ENCODE peak calls at places on chromosomes 1 and 21, in seven cellular contexts. G, K, O, X, J, R and E are unnamed samples.
A peak's percentile ranks its signal among the peaks of the same experiment; 100 is the strongest.

GRCh38 chr1:208045410-208046252 is 134.7 kb upstream of the CD34 start:
- DNase-seq in R (no peak), K (no peak), X (no peak), G (peak; percentile 52), J (no peak), O (no peak), E (no peak)

GRCh38 chr1:16028237-16029002 is 6.6 kb downstream of the CLCNKA start:
- DNase-seq in O (no peak), R (no peak), K (no peak), J (no peak), G (no peak), X (no peak), E (no peak)

GRCh38 chr1:195345149-195345548 is 1263.1 kb downstream of the KCNT2 start:
- DNase-seq in K (no peak), O (peak; percentile 16), X (peak; percentile 61), J (no peak), G (no peak), R (no peak), E (no peak)

GRCh38 chr1:8238141-8239038 is 79.5 kb upstream of the SLC45A1 start:
- DNase-seq in X (no peak), R (no peak), G (peak; percentile 58), K (no peak), J (no peak), O (peak; percentile 40), E (peak; percentile 99)

GRCh38 chr1:66583021-66583420 is 49.1 kb downstream of the SGIP1 start:
- DNase-seq in X (no peak), K (no peak), J (no peak), R (no peak), O (no peak), G (no peak), E (peak; percentile 47)

GRCh38 chr1:150535511-150536281 is 13.5 kb upstream of the ADAMTSL4 start:
- DNase-seq in G (no peak), R (no peak), X (no peak), J (no peak), K (no peak), O (no peak), E (peak; percentile 60)

GRCh38 chr21:35178812-35179211 is 129.7 kb upstream of the RUNX1 start:
- DNase-seq in X (no peak), J (no peak), O (no peak), K (no peak), G (no peak), R (no peak), E (peak; percentile 79)

GRCh38 chr1:151062738-151063371 is 2.7 kb downstream of the MLLT11 start:
- DNase-seq in J (peak; percentile 74), G (peak; percentile 63), X (no peak), K (peak; percentile 48), R (no peak), O (no peak), E (peak; percentile 94)

GRCh38 chr1:31198591-31198990 is 41.1 kb downstream of the NKAIN1 start:
- DNase-seq in X (no peak), K (no peak), R (no peak), J (no peak), O (no peak), G (no peak), E (no peak)

GRCh38 chr1:218351617-218352438 is 6.7 kb downstream of the TGFB2 start:
- DNase-seq in O (no peak), X (peak; percentile 48), J (peak; percentile 33), R (no peak), G (no peak), K (peak; percentile 52), E (peak; percentile 66)

GRCh38 chr21:39863111-39863510 is 4.1 kb upstream of the PCP4 start:
- DNase-seq in X (no peak), G (no peak), R (no peak), O (no peak), K (no peak), J (no peak), E (no peak)

GRCh38 chr1:238340989-238341388 is 450.3 kb upstream of the ZP4 start:
- DNase-seq in X (no peak), R (no peak), G (no peak), K (no peak), O (no peak), J (no peak), E (no peak)

GRCh38 chr1:53530550-53530949 is 71.4 kb downstream of the DMRTB1 start:
- DNase-seq in X (no peak), J (no peak), K (no peak), O (no peak), G (no peak), R (no peak), E (no peak)

GRCh38 chr1:218459878-218460277 is 114.7 kb downstream of the TGFB2 start:
- DNase-seq in X (peak; percentile 45), J (peak; percentile 28), K (peak; percentile 14), O (peak; percentile 9), R (no peak), G (peak; percentile 78), E (peak; percentile 84)

GRCh38 chr1:177592624-177593023 is 377.2 kb downstream of the SEC16B start:
- DNase-seq in J (no peak), X (no peak), G (no peak), O (no peak), R (no peak), K (no peak), E (no peak)

GRCh38 chr1:25692560-25692959 is 76.0 kb downstream of the MAN1C1 start:
- DNase-seq in O (no peak), R (no peak), G (peak; percentile 25), K (peak; percentile 73), X (peak; percentile 72), J (peak; percentile 70), E (no peak)

GRCh38 chr1:205064301-205064700 is 20.0 kb downstream of the TMEM81 start:
- DNase-seq in J (no peak), O (no peak), R (no peak), G (no peak), K (no peak), X (no peak), E (no peak)

GRCh38 chr1:165444897-165445370 is at the start of gene RXRG:
- DNase-seq in R (no peak), J (no peak), K (peak; percentile 48), G (no peak), O (no peak), X (peak; percentile 57), E (peak; percentile 0)

GRCh38 chr1:167617100-167617949 is 12.7 kb upstream of the RCSD1 start:
- DNase-seq in G (no peak), O (no peak), J (peak; percentile 78), K (no peak), R (peak; percentile 74), X (no peak), E (peak; percentile 7)

GRCh38 chr1:38735651-38736161 is 123.9 kb downstream of the RRAGC start:
- DNase-seq in K (no peak), J (no peak), R (no peak), G (no peak), O (no peak), X (no peak), E (peak; percentile 81)

GRCh38 chr1:161721738-161722343 is 497 bp downstream of the FCRLB start:
- DNase-seq in J (peak; percentile 80), R (no peak), K (no peak), X (no peak), G (peak; percentile 30), O (no peak), E (peak; percentile 92)

GRCh38 chr1:65541161-65541560 is 120.7 kb downstream of the LEPR start:
- DNase-seq in J (no peak), K (no peak), R (no peak), G (no peak), X (no peak), O (no peak), E (no peak)

GRCh38 chr21:27649323-27649722 is 682.4 kb upstream of the ADAMTS5 start:
- DNase-seq in X (no peak), R (no peak), O (no peak), K (no peak), G (no peak), J (no peak), E (peak; percentile 97)

GRCh38 chr1:107139833-107140702 is 771 bp upstream of the NTNG1 start:
- DNase-seq in X (peak; percentile 75), K (peak; percentile 65), G (no peak), J (no peak), R (no peak), O (no peak), E (peak; percentile 36)

GRCh38 chr1:1040004-1040991 is 20.4 kb downstream of the AGRN start:
- DNase-seq in X (peak; percentile 76), J (peak; percentile 99), G (no peak), K (peak; percentile 98), O (no peak), R (no peak), E (peak; percentile 85)
- TF ChIP-seq USF2 in X (no peak), J (no peak), G (no peak), K (no peak), O (no peak), R (no peak), E (no peak)

GRCh38 chr1:115306146-115306545 is 31.9 kb downstream of the NGF start:
- DNase-seq in O (no peak), K (no peak), X (no peak), R (no peak), G (no peak), J (no peak), E (peak; percentile 38)
- H3K27ac ChIP-seq in O (no peak overlapping the region), K (no peak overlapping the region), X (no peak overlapping the region), R (no peak overlapping the region), G (no peak overlapping the region), J (no peak overlapping the region), E (no peak overlapping the region)

DNA sequence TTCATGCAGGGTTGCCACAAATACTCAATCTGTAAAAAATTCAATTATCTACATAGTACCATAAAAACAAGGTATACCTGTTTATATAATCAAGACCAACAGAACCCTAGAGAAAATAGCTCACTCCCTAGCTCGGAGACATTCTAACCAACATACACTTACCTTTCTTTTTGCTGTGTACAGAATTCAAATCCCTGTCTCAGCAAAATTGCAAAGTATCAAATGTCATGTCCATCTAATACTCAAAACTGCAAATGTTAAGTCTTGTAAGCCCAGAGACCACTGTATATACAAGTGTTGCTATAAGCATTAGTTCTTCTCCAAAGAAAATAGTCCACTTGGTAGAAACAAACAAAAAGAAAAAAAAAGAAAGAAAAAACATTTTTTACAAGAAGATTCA is 16.2 kb upstream of the SELE start:
- DNase-seq in O (no peak), G (no peak), X (no peak), J (no peak), R (no peak), K (no peak), E (no peak)
- TF ChIP-seq USF2 in O (no peak), G (no peak), X (no peak), J (no peak), R (no peak), K (no peak), E (no peak)

GRCh38 chr21:42032266-42032665 is 22.1 kb upstream of the ZBTB21 start:
- DNase-seq in X (no peak), O (no peak), J (no peak), R (no peak), G (no peak), K (no peak), E (no peak)
- H3K27ac ChIP-seq in X (no peak overlapping the region), O (no peak overlapping the region), J (no peak overlapping the region), R (no peak overlapping the region), G (no peak overlapping the region), K (no peak overlapping the region), E (no peak overlapping the region)